ENCODE peak calls at places on chromosomes 16 and 17, in nine cellular contexts. I is lower lobe of right lung, Y is endothelial cell of umbilical vein, J is fibroblast of pulmonary artery, M is pancreas, K is cardiac muscle cell, L is RWPE1, A is mucosa of descending colon, U is cardiac fibroblast. E is an unnamed sample.

GRCh38 chr17:41500131-41500911 is 5.1 kb downstream of the KRT13 start:
- DNase-seq in I (no peak), Y (peak; percentile 47), J (peak; percentile 47), M (no peak), K (peak; percentile 41), L (peak; percentile 80), A (no peak), U (peak; percentile 34), E (no peak)

GRCh38 chr17:8894673-8895578 is 27.5 kb upstream of the PIK3R6 start:
- DNase-seq in I (no peak), Y (peak; percentile 59), J (peak; percentile 79), M (peak; percentile 69), K (peak; percentile 82), L (peak; percentile 82), A (peak; percentile 73), U (peak; percentile 79), E (peak; percentile 67)

GRCh38 chr17:18919963-18920362 is 32.0 kb upstream of the SLC5A10 start:
- DNase-seq in I (no peak), Y (no peak), J (no peak), M (no peak), K (no peak), L (no peak), A (peak; percentile 62), U (no peak), E (no peak)

GRCh38 chr16:30369091-30369937 is 980 bp downstream of the TBC1D10B start:
- DNase-seq in I (no peak), Y (peak; percentile 31), J (no peak), M (peak; percentile 48), K (no peak), L (no peak), A (no peak), U (no peak), E (no peak)

GRCh38 chr17:16933317-16934132 is 38.4 kb downstream of the TNFRSF13B start:
- DNase-seq in I (no peak), Y (no peak), J (no peak), M (no peak), K (no peak), L (no peak), A (no peak), U (no peak), E (peak; percentile 38)

GRCh38 chr17:33927732-33928133 is 327.4 kb upstream of the CCL2 start:
- DNase-seq in I (no peak), Y (no peak), J (no peak), M (no peak), K (peak; percentile 6), L (peak; percentile 60), A (peak; percentile 2), U (no peak), E (no peak)

GRCh38 chr16:66547101-66547989 is 2.6 kb downstream of the TK2 start:
- DNase-seq in I (no peak), Y (no peak), J (no peak), M (no peak), K (no peak), L (no peak), A (no peak), U (no peak), E (no peak)

GRCh38 chr16:17101646-17102045 is 369.1 kb downstream of the XYLT1 start:
- DNase-seq in I (no peak), Y (no peak), J (no peak), M (no peak), K (no peak), L (no peak), A (no peak), U (no peak), E (no peak)

DNA sequence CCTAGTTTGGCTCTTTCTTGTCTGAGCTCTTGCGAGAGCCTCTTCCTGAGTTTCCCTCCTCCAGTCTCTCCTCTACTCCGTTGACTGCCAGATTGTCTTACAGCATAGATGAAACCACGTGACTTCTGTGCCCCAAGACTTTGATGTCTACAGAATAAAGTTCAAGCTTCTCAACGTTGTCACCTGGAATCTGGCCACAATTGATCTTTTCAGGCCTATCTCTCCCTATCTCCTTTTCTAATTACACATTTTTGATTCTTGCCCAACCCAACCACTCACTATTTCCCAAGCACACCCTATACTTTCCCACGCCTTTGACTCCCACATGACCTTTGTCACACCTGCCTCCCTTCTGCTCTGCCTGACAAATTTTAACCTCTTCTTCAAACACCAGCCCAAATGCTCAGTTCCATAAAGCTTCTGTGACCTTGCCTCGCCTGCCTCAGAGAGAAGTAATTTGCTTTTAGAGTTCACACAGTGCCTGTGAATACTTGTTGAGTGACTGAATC is 52.4 kb upstream of the PMFBP1 start:
- DNase-seq in I (no peak), Y (no peak), J (no peak), M (peak; percentile 56), K (no peak), L (no peak), A (peak; percentile 60), U (no peak), E (no peak)
- TF ChIP-seq CTCF in I (no peak), Y (no peak), J (no peak), M (no peak), K (no peak), L (no peak), A (no peak), U (no peak), E (no peak)

GRCh38 chr16:2386990-2387389 is 42.3 kb upstream of the CCNF start:
- DNase-seq in I (no peak), Y (no peak), J (no peak), M (no peak), K (no peak), L (no peak), A (no peak), U (no peak), E (no peak)
- TF ChIP-seq CTCF in I (no peak), Y (peak; percentile 6), J (peak; percentile 26), M (no peak), K (peak; percentile 13), L (no peak), A (no peak), U (peak; percentile 40), E (peak; percentile 59)

DNA sequence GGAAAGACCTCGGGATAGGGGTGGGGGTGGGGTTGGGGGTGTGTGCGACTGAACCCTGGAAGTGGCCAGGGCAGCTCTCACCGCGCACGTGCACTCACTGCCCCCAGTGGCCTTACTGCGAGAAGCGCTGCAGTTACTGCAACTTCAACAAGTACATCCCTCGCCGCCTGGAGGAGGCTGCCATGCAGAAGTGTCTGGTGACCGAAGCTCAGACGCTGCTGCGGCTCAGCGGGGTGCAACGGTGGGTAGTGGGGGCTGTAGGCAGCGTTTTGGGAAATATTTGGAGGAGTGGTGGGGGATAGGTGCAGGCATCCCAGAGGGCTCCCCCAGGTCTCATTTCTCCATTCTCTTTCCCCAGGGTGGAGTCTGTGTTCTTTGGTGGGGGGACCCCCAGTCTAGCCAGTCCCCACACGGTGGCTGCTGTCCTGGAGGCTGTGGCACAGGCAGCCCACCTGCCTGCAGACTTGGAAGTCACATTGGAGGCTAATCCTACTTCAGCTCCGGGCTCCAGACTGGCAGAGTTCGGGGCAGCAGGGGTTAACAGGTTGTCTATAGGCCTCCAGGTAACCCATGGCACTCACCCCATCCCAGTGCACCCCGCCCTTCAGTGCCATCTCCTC is 972 bp downstream of the RSAD1 start:
- DNase-seq in I (peak; percentile 87), Y (peak; percentile 72), J (peak; percentile 82), M (peak; percentile 76), K (peak; percentile 86), L (peak; percentile 74), A (peak; percentile 84), U (peak; percentile 86), E (peak; percentile 87)
- TF ChIP-seq CTCF in I (peak; percentile 59), Y (peak; percentile 28), J (peak; percentile 54), M (peak; percentile 17), K (peak; percentile 52), L (peak; percentile 63), A (peak; percentile 67), U (peak; percentile 50), E (peak; percentile 66)

GRCh38 chr17:35539659-35540026 is 2.2 kb upstream of the SLFN12L start:
- DNase-seq in I (no peak), Y (no peak), J (no peak), M (no peak), K (no peak), L (no peak), A (no peak), U (no peak), E (no peak)

GRCh38 chr17:35543856-35544255 is 6.4 kb upstream of the SLFN12L start:
- DNase-seq in I (no peak), Y (peak; percentile 57), J (no peak), M (no peak), K (no peak), L (no peak), A (no peak), U (peak; percentile 15), E (no peak)

GRCh38 chr17:35541434-35541833 is 4.0 kb upstream of the SLFN12L start:
- DNase-seq in I (no peak), Y (no peak), J (no peak), M (no peak), K (no peak), L (no peak), A (no peak), U (no peak), E (no peak)

GRCh38 chr17:35542990-35543389 is 5.5 kb upstream of the SLFN12L start:
- DNase-seq in I (no peak), Y (peak; percentile 85), J (no peak), M (no peak), K (no peak), L (no peak), A (no peak), U (no peak), E (no peak)

GRCh38 chr17:35540589-35541404 is 3.3 kb upstream of the SLFN12L start:
- DNase-seq in I (peak; percentile 69), Y (peak; percentile 85), J (peak; percentile 50), M (no peak), K (peak; percentile 52), L (peak; percentile 54), A (peak; percentile 40), U (peak; percentile 50), E (no peak)
- TF ChIP-seq CTCF in I (no peak), Y (no peak), J (no peak), M (no peak), K (no peak), L (no peak), A (no peak), U (no peak), E (no peak)